ENCODE peak calls at places on chromosomes 16 and 17, in four cellular contexts. One of them, this sample, is unnamed.
A peak's percentile ranks its signal among the peaks of the same experiment; 100 is the strongest.

GRCh38 chr16:28900601-28901000 is 22.3 kb downstream of the ATP2A1 start:
- DNase-seq in CD4-positive, alpha-beta memory T cell: no peak
- DNase-seq in left lung: no peak
- DNase-seq in body of pancreas: no peak
- DNase-seq in this sample: no peak

GRCh38 chr17:31722251-31723056 is 136.6 kb downstream of the COPRS start:
- DNase-seq in CD4-positive, alpha-beta memory T cell: no peak
- DNase-seq in left lung: no peak
- DNase-seq in body of pancreas: peak; percentile 18
- DNase-seq in this sample: no peak

GRCh38 chr17:37273419-37274051 is 102.2 kb upstream of the C17orf78 start:
- DNase-seq in CD4-positive, alpha-beta memory T cell: no peak
- DNase-seq in left lung: no peak
- DNase-seq in body of pancreas: no peak
- DNase-seq in this sample: no peak

GRCh38 chr16:75286996-75287395 is 35.6 kb upstream of the BCAR1 start:
- DNase-seq in CD4-positive, alpha-beta memory T cell: no peak
- DNase-seq in left lung: no peak
- DNase-seq in body of pancreas: no peak
- DNase-seq in this sample: no peak

GRCh38 chr17:39765159-39765558 is 27.4 kb downstream of the GRB7 start:
- DNase-seq in CD4-positive, alpha-beta memory T cell: no peak
- DNase-seq in left lung: no peak
- DNase-seq in body of pancreas: no peak
- DNase-seq in this sample: no peak

GRCh38 chr17:18190629-18191028 is 7.0 kb downstream of the ALKBH5 start:
- DNase-seq in CD4-positive, alpha-beta memory T cell: no peak
- DNase-seq in left lung: no peak
- DNase-seq in body of pancreas: no peak
- DNase-seq in this sample: no peak

GRCh38 chr16:67212766-67213165 is 13.8 kb downstream of the ELMO3 start:
- DNase-seq in CD4-positive, alpha-beta memory T cell: no peak
- DNase-seq in left lung: no peak
- DNase-seq in body of pancreas: no peak
- DNase-seq in this sample: no peak

GRCh38 chr16:84631882-84632281 is 14.0 kb upstream of the COTL1 start:
- DNase-seq in CD4-positive, alpha-beta memory T cell: no peak
- DNase-seq in left lung: no peak
- DNase-seq in body of pancreas: no peak
- DNase-seq in this sample: no peak

GRCh38 chr16:28837672-28838557 is 8.2 kb downstream of the TUFM start:
- DNase-seq in CD4-positive, alpha-beta memory T cell: no peak
- DNase-seq in left lung: no peak
- DNase-seq in body of pancreas: no peak
- DNase-seq in this sample: no peak

GRCh38 chr17:69575346-69575761 is 160.9 kb downstream of the MAP2K6 start:
- DNase-seq in CD4-positive, alpha-beta memory T cell: no peak
- DNase-seq in left lung: no peak
- DNase-seq in body of pancreas: no peak
- DNase-seq in this sample: peak; percentile 55

GRCh38 chr17:49952912-49953497 is 16.0 kb upstream of the DLX4 start:
- DNase-seq in CD4-positive, alpha-beta memory T cell: no peak
- DNase-seq in left lung: no peak
- DNase-seq in body of pancreas: no peak
- DNase-seq in this sample: no peak

GRCh38 chr17:50259484-50260324 is 14.6 kb upstream of the TMEM92 start:
- DNase-seq in CD4-positive, alpha-beta memory T cell: no peak
- DNase-seq in left lung: no peak
- DNase-seq in body of pancreas: no peak
- DNase-seq in this sample: no peak

GRCh38 chr17:7404737-7405412 is 978 bp upstream of the TMEM256 start:
- DNase-seq in CD4-positive, alpha-beta memory T cell: no peak
- DNase-seq in left lung: no peak
- DNase-seq in body of pancreas: peak; percentile 48
- DNase-seq in this sample: no peak

GRCh38 chr16:87432330-87432915 is 40.3 kb downstream of the MAP1LC3B start:
- DNase-seq in CD4-positive, alpha-beta memory T cell: no peak
- DNase-seq in left lung: peak; percentile 22
- DNase-seq in body of pancreas: no peak
- DNase-seq in this sample: no peak

GRCh38 chr16:73735018-73735417 is 561.6 kb upstream of the PSMD7 start:
- DNase-seq in CD4-positive, alpha-beta memory T cell: no peak
- DNase-seq in left lung: no peak
- DNase-seq in body of pancreas: no peak
- DNase-seq in this sample: peak; percentile 72

GRCh38 chr17:32912218-32912897 is 15.6 kb upstream of the TMEM98 start:
- DNase-seq in CD4-positive, alpha-beta memory T cell: no peak
- DNase-seq in left lung: peak; percentile 87
- DNase-seq in body of pancreas: peak; percentile 94
- DNase-seq in this sample: peak; percentile 44

GRCh38 chr16:50933257-50933656 is 191.4 kb downstream of the CYLD start:
- DNase-seq in CD4-positive, alpha-beta memory T cell: no peak
- DNase-seq in left lung: no peak
- DNase-seq in body of pancreas: no peak
- DNase-seq in this sample: peak; percentile 47

GRCh38 chr16:31094088-31094423 is 541 bp downstream of the VKORC1 start:
- DNase-seq in CD4-positive, alpha-beta memory T cell: no peak
- DNase-seq in left lung: no peak
- DNase-seq in body of pancreas: peak; percentile 54
- DNase-seq in this sample: no peak

GRCh38 chr17:14790518-14790917 is 474.6 kb downstream of the PMP22 start:
- DNase-seq in CD4-positive, alpha-beta memory T cell: no peak
- DNase-seq in left lung: no peak
- DNase-seq in body of pancreas: no peak
- DNase-seq in this sample: no peak

GRCh38 chr16:88624977-88625576 is 13.3 kb upstream of the IL17C start:
- DNase-seq in CD4-positive, alpha-beta memory T cell: no peak
- DNase-seq in left lung: no peak
- DNase-seq in body of pancreas: no peak
- DNase-seq in this sample: no peak

GRCh38 chr16:3020247-3020603 is at the start of gene TNFRSF12A:
- DNase-seq in CD4-positive, alpha-beta memory T cell: peak; percentile 54
- DNase-seq in left lung: peak; percentile 79
- DNase-seq in body of pancreas: peak; percentile 90
- DNase-seq in this sample: no peak

GRCh38 chr16:10103096-10103495 is 79.1 kb downstream of the GRIN2A start:
- DNase-seq in CD4-positive, alpha-beta memory T cell: no peak
- DNase-seq in left lung: no peak
- DNase-seq in body of pancreas: no peak
- DNase-seq in this sample: no peak

GRCh38 chr16:64629622-64630021 is 492.2 kb downstream of the CDH11 start:
- DNase-seq in CD4-positive, alpha-beta memory T cell: no peak
- DNase-seq in left lung: no peak
- DNase-seq in body of pancreas: no peak
- DNase-seq in this sample: no peak

This sample was measured in kidney epithelial cell.